ENCODE peak calls at places on chromosomes 3 and 15, in four cellular contexts. One of them, this sample, is unnamed. For H3K36me3, the result is how much of the 10 kb centered on the place peaks cover.

GRCh38 chr15:91884604-91885003 is 31.1 kb downstream of the SLCO3A1 start:
- DNase-seq in mammary epithelial cell: no peak
- DNase-seq in OCI-LY7: no peak
- DNase-seq in GM23248: peak
- DNase-seq in this sample: no peak

GRCh38 chr3:52834871-52835501 is at the start of gene MUSTN1:
- DNase-seq in mammary epithelial cell: no peak
- DNase-seq in OCI-LY7: no peak
- DNase-seq in GM23248: no peak
- DNase-seq in this sample: peak

GRCh38 chr3:129116482-129116946 is 5.1 kb downstream of the RAB43 start:
- DNase-seq in mammary epithelial cell: no peak
- DNase-seq in OCI-LY7: peak
- DNase-seq in GM23248: no peak
- DNase-seq in this sample: no peak

GRCh38 chr3:172919297-172919683 is 168.8 kb downstream of the ECT2 start:
- DNase-seq in mammary epithelial cell: no peak
- DNase-seq in OCI-LY7: no peak
- DNase-seq in GM23248: no peak
- DNase-seq in this sample: no peak

GRCh38 chr3:41199866-41200668 is 762 bp downstream of the CTNNB1 start:
- DNase-seq in mammary epithelial cell: peak
- DNase-seq in OCI-LY7: peak
- DNase-seq in GM23248: peak
- DNase-seq in this sample: peak

GRCh38 chr3:23496165-23496564 is 293.0 kb downstream of the UBE2E2 start:
- DNase-seq in mammary epithelial cell: no peak
- DNase-seq in OCI-LY7: no peak
- DNase-seq in GM23248: no peak
- DNase-seq in this sample: no peak

GRCh38 chr3:45181496-45181895 is 35.3 kb upstream of the CDCP1 start:
- DNase-seq in mammary epithelial cell: no peak
- DNase-seq in OCI-LY7: no peak
- DNase-seq in GM23248: no peak
- DNase-seq in this sample: no peak

GRCh38 chr3:150875548-150875947 is 29.7 kb downstream of the MINDY4B start:
- DNase-seq in mammary epithelial cell: no peak
- DNase-seq in OCI-LY7: no peak
- DNase-seq in GM23248: peak
- DNase-seq in this sample: no peak

GRCh38 chr3:49602877-49603411 is 48.7 kb downstream of the BSN start:
- DNase-seq in mammary epithelial cell: peak
- DNase-seq in OCI-LY7: no peak
- DNase-seq in GM23248: no peak
- DNase-seq in this sample: no peak

GRCh38 chr3:124174463-124174862 is 182.5 kb upstream of the ROPN1 start:
- DNase-seq in mammary epithelial cell: no peak
- DNase-seq in OCI-LY7: no peak
- DNase-seq in GM23248: no peak
- DNase-seq in this sample: peak

GRCh38 chr3:47057212-47057671 is 77.8 kb downstream of the NBEAL2 start:
- DNase-seq in mammary epithelial cell: peak
- DNase-seq in OCI-LY7: no peak
- DNase-seq in GM23248: peak
- DNase-seq in this sample: no peak

GRCh38 chr3:126116526-126116925 is 32.6 kb upstream of the SLC41A3 start:
- DNase-seq in mammary epithelial cell: no peak
- DNase-seq in OCI-LY7: no peak
- DNase-seq in GM23248: no peak
- DNase-seq in this sample: peak

GRCh38 chr3:106025151-106025722 is 156.4 kb upstream of the CBLB start:
- DNase-seq in mammary epithelial cell: peak
- DNase-seq in OCI-LY7: no peak
- DNase-seq in GM23248: peak
- DNase-seq in this sample: no peak
- H3K27ac ChIP-seq in mammary epithelial cell: no peak
- H3K27ac ChIP-seq in OCI-LY7: no peak
- H3K27ac ChIP-seq in GM23248: peak
- H3K27ac ChIP-seq in this sample: no peak

GRCh38 chr15:79315623-79316328 is 4.9 kb downstream of the TMED3 start:
- DNase-seq in mammary epithelial cell: no peak
- DNase-seq in OCI-LY7: no peak
- DNase-seq in GM23248: no peak
- DNase-seq in this sample: no peak
- H3K36me3 ChIP-seq in mammary epithelial cell: under half
- H3K36me3 ChIP-seq in OCI-LY7: half or more
- H3K36me3 ChIP-seq in GM23248: under half
- H3K36me3 ChIP-seq in this sample: under half

GRCh38 chr3:183253364-183253960 is 409 bp downstream of the B3GNT5 start:
- DNase-seq in mammary epithelial cell: no peak
- DNase-seq in OCI-LY7: no peak
- DNase-seq in GM23248: peak
- DNase-seq in this sample: peak

GRCh38 chr3:183252108-183252782 is 808 bp upstream of the B3GNT5 start:
- DNase-seq in mammary epithelial cell: peak
- DNase-seq in OCI-LY7: no peak
- DNase-seq in GM23248: peak
- DNase-seq in this sample: no peak

GRCh38 chr3:183254816-183255730 is 2.0 kb downstream of the B3GNT5 start:
- DNase-seq in mammary epithelial cell: peak
- DNase-seq in OCI-LY7: no peak
- DNase-seq in GM23248: no peak
- DNase-seq in this sample: no peak

GRCh38 chr3:183252973-183253363 is at the start of gene B3GNT5:
- DNase-seq in mammary epithelial cell: peak
- DNase-seq in OCI-LY7: no peak
- DNase-seq in GM23248: no peak
- DNase-seq in this sample: peak

DNA sequence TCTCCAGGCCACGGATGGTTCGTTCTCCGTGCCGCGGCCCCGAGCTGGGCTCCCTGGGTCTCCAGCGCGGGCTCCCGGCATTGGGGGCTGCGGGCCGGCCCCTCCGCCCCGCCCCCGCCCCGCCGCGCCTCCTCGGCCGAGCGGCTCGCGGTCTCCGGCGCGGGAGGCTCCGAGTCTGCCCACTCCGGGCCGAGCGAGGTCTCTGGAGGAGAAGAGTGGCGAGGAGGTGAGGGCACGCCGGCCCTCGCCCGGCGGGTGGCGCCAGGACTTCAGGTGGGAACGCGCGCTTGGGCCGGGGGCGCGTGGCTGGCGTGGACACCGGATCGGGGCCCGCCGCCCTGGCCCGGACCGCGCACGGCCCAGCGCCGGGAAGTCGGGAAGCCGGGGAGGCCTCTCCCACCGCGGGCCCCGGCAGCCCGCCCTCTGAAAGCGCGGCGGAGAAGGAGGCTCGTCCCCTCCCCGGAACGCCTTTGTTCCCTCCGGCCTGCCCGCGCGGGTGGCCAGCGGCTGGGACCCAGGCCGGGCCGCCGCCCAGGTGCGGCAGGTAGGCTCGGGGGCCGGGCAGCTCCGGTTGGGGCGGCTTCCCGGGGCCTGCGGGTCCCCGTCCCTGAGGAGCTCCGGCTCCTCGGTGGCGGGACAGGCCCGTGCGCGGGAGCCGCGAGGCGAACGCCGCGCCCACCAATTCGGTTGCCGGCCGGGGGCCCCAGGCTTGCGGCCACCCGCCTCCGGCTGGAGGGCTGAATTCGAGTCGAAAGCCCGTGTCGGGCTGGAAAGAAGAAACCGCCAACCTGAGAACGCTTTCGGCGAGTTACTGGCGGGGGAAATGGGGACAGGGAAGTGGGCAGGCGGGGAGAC is 1.1 kb downstream of the B3GNT5 start:
- DNase-seq in mammary epithelial cell: no peak
- DNase-seq in OCI-LY7: no peak
- DNase-seq in GM23248: peak
- DNase-seq in this sample: peak
- H3K27ac ChIP-seq in mammary epithelial cell: peak
- H3K27ac ChIP-seq in OCI-LY7: no peak
- H3K27ac ChIP-seq in GM23248: no peak
- H3K27ac ChIP-seq in this sample: peak

GRCh38 chr3:140316461-140316860 is 361.4 kb upstream of the TRIM42 start:
- DNase-seq in mammary epithelial cell: no peak
- DNase-seq in OCI-LY7: no peak
- DNase-seq in GM23248: no peak
- DNase-seq in this sample: no peak

GRCh38 chr3:140308535-140308934 is 369.3 kb upstream of the TRIM42 start:
- DNase-seq in mammary epithelial cell: no peak
- DNase-seq in OCI-LY7: no peak
- DNase-seq in GM23248: no peak
- DNase-seq in this sample: no peak

GRCh38 chr3:140316895-140317400 is 360.9 kb upstream of the TRIM42 start:
- DNase-seq in mammary epithelial cell: peak
- DNase-seq in OCI-LY7: no peak
- DNase-seq in GM23248: no peak
- DNase-seq in this sample: no peak

DNA sequence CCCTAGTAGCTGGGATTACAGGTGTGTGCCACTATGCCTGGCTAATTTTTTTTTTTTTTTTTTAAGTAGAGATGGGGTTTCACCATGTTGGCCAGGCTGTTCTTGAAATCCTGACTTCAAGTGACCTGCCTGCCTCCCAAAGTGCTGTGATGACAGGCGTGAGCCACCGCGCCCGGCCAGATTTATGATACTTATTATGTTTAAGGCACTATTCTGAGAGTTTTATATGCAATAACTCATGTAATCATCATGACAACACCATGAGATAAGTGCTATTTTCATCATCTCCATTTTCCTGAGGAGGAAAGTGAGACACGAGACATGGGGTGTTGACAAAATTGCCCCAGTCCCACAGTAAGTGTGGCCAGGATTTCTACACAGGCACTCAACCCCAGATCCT is 366.4 kb upstream of the TRIM42 start:
- DNase-seq in mammary epithelial cell: no peak
- DNase-seq in OCI-LY7: no peak
- DNase-seq in GM23248: no peak
- DNase-seq in this sample: no peak
- H3K36me3 ChIP-seq in mammary epithelial cell: under half
- H3K36me3 ChIP-seq in OCI-LY7: under half
- H3K36me3 ChIP-seq in GM23248: under half
- H3K36me3 ChIP-seq in this sample: under half

This sample was measured in uterus.